ENCODE peak calls at places on chromosomes 2 and 18, in nine cellular contexts. A is K562, L is GM23338, K is breast epithelium, X is sigmoid colon, U is SK-N-SH, F is SK-N-MC, G is HCT116, S is stomach. T is an unnamed sample.

GRCh38 chr18:13234528-13234795 is 15.9 kb downstream of the LDLRAD4 start:
- DNase-seq in G (no peak), A (no peak), K (no peak), S (no peak), U (no peak), F (no peak), X (no peak), L (no peak), T (no peak)

GRCh38 chr2:71736091-71736878 is 282.9 kb downstream of the DYSF start:
- DNase-seq in A (no peak), F (no peak), K (no peak), X (peak; percentile 69), L (no peak), U (no peak), G (no peak), S (no peak), T (no peak)

GRCh38 chr2:220703279-220703678 is 868.8 kb downstream of the EPHA4 start:
- DNase-seq in A (no peak), S (no peak), K (no peak), G (no peak), L (peak; percentile 9), F (no peak), X (no peak), U (no peak), T (no peak)

GRCh38 chr18:57811477-57812125 is 8.5 kb upstream of the ATP8B1 start:
- DNase-seq in X (no peak), L (no peak), U (no peak), S (no peak), F (no peak), G (no peak), K (no peak), A (no peak), T (no peak)

GRCh38 chr18:63528863-63529492 is 13.2 kb upstream of the SERPINB12 start:
- DNase-seq in X (no peak), A (no peak), L (no peak), F (no peak), K (no peak), U (no peak), G (no peak), S (no peak), T (no peak)

GRCh38 chr2:175726213-175726612 is 275.9 kb downstream of the LNPK start:
- DNase-seq in A (no peak), S (no peak), U (no peak), X (no peak), G (no peak), L (no peak), K (no peak), F (no peak), T (no peak)

GRCh38 chr18:67875936-67876335 is 359.4 kb upstream of the DSEL start:
- DNase-seq in G (no peak), U (no peak), S (no peak), L (no peak), F (no peak), X (no peak), K (no peak), A (no peak), T (no peak)

GRCh38 chr18:59783138-59783537 is 85.9 kb upstream of the CCBE1 start:
- DNase-seq in S (no peak), G (peak; percentile 85), K (no peak), A (no peak), X (no peak), F (no peak), U (peak; percentile 68), L (peak; percentile 83), T (no peak)

GRCh38 chr2:5987117-5987787 is 295.1 kb downstream of the SOX11 start:
- DNase-seq in U (peak; percentile 59), X (no peak), A (no peak), F (no peak), K (no peak), S (no peak), G (no peak), L (no peak), T (no peak)

GRCh38 chr2:147100406-147101035 is 744.3 kb upstream of the ACVR2A start:
- DNase-seq in L (no peak), K (no peak), G (no peak), F (no peak), S (no peak), U (no peak), X (no peak), A (no peak), T (no peak)

GRCh38 chr2:26591619-26592505 is 49.3 kb downstream of the CIB4 start:
- DNase-seq in K (peak; percentile 33), U (no peak), F (no peak), L (no peak), G (no peak), A (no peak), X (peak; percentile 45), S (no peak), T (peak; percentile 7)

GRCh38 chr2:127913808-127914457 is 28.2 kb upstream of the AMMECR1L start:
- DNase-seq in G (no peak), F (no peak), L (no peak), K (no peak), S (no peak), X (no peak), U (no peak), A (no peak), T (no peak)

GRCh38 chr2:231337807-231338759 is 57.4 kb upstream of the B3GNT7 start:
- DNase-seq in L (no peak), G (no peak), X (no peak), U (no peak), S (no peak), K (no peak), A (no peak), F (no peak), T (no peak)

GRCh38 chr2:70525032-70525431 is 28.6 kb downstream of the TGFA start:
- DNase-seq in G (peak; percentile 22), S (peak; percentile 53), F (no peak), U (no peak), L (no peak), A (no peak), X (no peak), K (no peak), T (no peak)

GRCh38 chr2:228600265-228600664 is 418.8 kb upstream of the SPHKAP start:
- DNase-seq in F (no peak), U (no peak), X (no peak), A (no peak), G (no peak), L (no peak), S (no peak), K (no peak), T (no peak)

GRCh38 chr18:63848159-63848558 is 39.3 kb upstream of the SERPINB2 start:
- DNase-seq in X (no peak), G (peak; percentile 66), S (no peak), U (peak; percentile 22), L (peak; percentile 77), A (no peak), K (no peak), F (peak; percentile 87), T (no peak)

GRCh38 chr2:11514081-11514730 is 19.6 kb upstream of the GREB1 start:
- DNase-seq in F (no peak), L (no peak), A (no peak), S (no peak), G (no peak), X (no peak), K (no peak), U (no peak), T (no peak)

GRCh38 chr2:85049236-85049635 is 78.3 kb downstream of the KCMF1 start:
- DNase-seq in G (no peak), A (no peak), L (no peak), F (no peak), S (no peak), X (no peak), U (peak; percentile 52), K (no peak), T (no peak)

GRCh38 chr2:169712791-169713227 is 18.5 kb downstream of the PHOSPHO2 start:
- DNase-seq in U (no peak), K (no peak), S (no peak), L (no peak), F (no peak), G (no peak), X (no peak), A (no peak), T (no peak)
- TF ChIP-seq POLR2AphosphoS5 in U (no peak), K (no peak), S (no peak), L (no peak), F (no peak), G (no peak), X (no peak), A (no peak), T (no peak)

DNA sequence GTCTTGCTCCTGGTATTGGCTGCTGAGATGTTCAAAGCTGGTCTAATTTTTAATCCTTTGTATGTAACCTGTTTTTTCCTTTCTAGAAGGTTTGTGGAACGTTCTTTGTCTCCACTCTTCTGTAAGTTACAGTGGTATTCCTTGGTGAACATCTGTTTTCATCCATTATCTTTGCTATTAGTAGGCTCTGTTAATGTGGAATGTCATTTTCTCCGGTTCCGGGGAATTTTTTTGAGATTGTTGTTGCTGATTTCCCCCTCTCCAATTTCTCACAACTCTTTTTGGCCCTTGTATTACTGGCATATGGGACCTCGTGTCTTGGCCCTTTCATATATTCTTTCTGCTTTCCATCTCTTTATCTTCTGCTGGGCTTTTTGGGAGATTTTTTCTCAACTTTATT is 63.4 kb downstream of the LCLAT1 start:
- DNase-seq in K (no peak), G (no peak), L (no peak), U (no peak), X (no peak), S (no peak), F (no peak), A (no peak), T (no peak)
- H3K27ac ChIP-seq in K (no peak overlapping the region), G (peak overlapping the region; percentile 23), L (no peak overlapping the region), U (peak overlapping the region; percentile 31), X (peak overlapping the region; percentile 76), S (no peak overlapping the region), F (no peak overlapping the region), A (no peak overlapping the region), T (no peak overlapping the region)

DNA sequence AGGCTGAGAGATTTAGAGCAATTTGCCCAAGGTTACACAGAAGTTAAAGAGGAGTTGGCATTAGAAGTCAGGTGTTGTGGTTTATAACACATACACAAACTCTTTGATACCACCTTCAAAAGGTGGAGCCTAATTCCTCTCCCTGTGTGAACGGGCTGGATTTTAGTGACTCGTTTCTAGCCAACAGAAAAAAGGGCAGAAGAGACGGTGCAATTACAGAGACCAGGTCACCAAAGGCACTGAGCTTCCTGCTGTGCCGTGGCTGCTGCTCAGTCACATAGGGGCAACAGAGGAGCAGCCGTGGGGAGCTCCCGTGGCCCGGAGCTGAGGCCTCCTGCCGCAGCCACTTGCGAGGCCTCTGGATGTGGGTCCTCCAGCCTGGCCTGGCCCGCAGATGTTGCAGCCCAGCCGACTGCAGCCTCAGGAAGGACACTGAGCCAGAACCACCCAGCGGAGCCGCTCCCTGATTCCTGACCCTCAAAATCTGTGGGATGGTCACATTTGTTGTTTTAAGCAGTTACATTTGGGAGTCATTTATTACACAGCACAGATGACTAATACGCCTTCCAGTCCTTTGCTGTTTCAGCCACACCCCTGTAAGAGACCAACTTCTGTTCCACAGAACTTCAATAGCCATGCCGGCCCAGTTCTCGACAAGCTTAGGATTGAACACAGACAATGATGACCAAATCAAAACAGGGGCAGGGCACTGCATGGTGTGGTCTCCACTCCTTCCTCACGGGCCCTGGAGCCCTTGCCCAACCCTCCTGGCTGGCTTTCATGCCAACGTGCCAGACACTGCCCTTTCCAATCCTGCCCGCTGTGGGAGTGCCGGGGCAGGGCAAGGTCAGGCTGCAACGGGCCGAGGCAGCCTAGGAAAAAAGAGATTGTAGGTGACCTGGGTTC is 17.1 kb downstream of the EDAR start:
- DNase-seq in X (no peak), A (no peak), S (peak; percentile 64), U (no peak), L (no peak), G (peak; percentile 78), F (no peak), K (no peak), T (no peak)
- TF ChIP-seq POLR2AphosphoS5 in X (no peak), A (no peak), S (no peak), U (no peak), L (no peak), G (peak; percentile 16), F (no peak), K (no peak), T (no peak)

GRCh38 chr18:23994361-23994902 is 20.1 kb upstream of the TTC39C start:
- DNase-seq in U (peak; percentile 65), S (no peak), F (no peak), X (peak; percentile 80), A (no peak), G (peak; percentile 18), L (peak; percentile 41), K (no peak), T (no peak)
- H3K27ac ChIP-seq in U (peak overlapping the region; percentile 89), S (no peak overlapping the region), F (peak overlapping the region; percentile 10), X (peak overlapping the region; percentile 62), A (no peak overlapping the region), G (no peak overlapping the region), L (no peak overlapping the region), K (peak overlapping the region; percentile 43), T (no peak overlapping the region)